ENCODE peak calls at places on chromosomes 13 and 19, in eight cellular contexts. One of them, this sample, is unnamed.

GRCh38 chr19:2391118-2391725 is 31.2 kb downstream of the TMPRSS9 start:
- DNase-seq in transverse colon: no peak
- DNase-seq in C1 segment of cervical spinal cord: no peak
- DNase-seq in nucleus accumbens: no peak
- DNase-seq in fibroblast of lung: peak
- DNase-seq in NCI-H1105 treated with DMSO at 0.1 percent for 48 hours: peak
- DNase-seq in memory B cell: peak
- DNase-seq in choroid plexus epithelial cell: peak
- DNase-seq in this sample: no peak

GRCh38 chr13:27619093-27619705 is 1.1 kb downstream of the LNX2 start:
- DNase-seq in transverse colon: no peak
- DNase-seq in C1 segment of cervical spinal cord: no peak
- DNase-seq in nucleus accumbens: no peak
- DNase-seq in fibroblast of lung: peak
- DNase-seq in NCI-H1105 treated with DMSO at 0.1 percent for 48 hours: no peak
- DNase-seq in memory B cell: no peak
- DNase-seq in choroid plexus epithelial cell: peak
- DNase-seq in this sample: no peak

GRCh38 chr13:41827507-41828213 is 133.2 kb downstream of the VWA8 start:
- DNase-seq in transverse colon: no peak
- DNase-seq in C1 segment of cervical spinal cord: peak
- DNase-seq in nucleus accumbens: no peak
- DNase-seq in fibroblast of lung: peak
- DNase-seq in NCI-H1105 treated with DMSO at 0.1 percent for 48 hours: no peak
- DNase-seq in memory B cell: no peak
- DNase-seq in choroid plexus epithelial cell: peak
- DNase-seq in this sample: peak

GRCh38 chr19:50003810-50004419 is 21.3 kb downstream of the VRK3 start:
- DNase-seq in transverse colon: peak
- DNase-seq in C1 segment of cervical spinal cord: peak
- DNase-seq in nucleus accumbens: no peak
- DNase-seq in fibroblast of lung: peak
- DNase-seq in NCI-H1105 treated with DMSO at 0.1 percent for 48 hours: no peak
- DNase-seq in memory B cell: no peak
- DNase-seq in choroid plexus epithelial cell: peak
- DNase-seq in this sample: peak

GRCh38 chr13:112711528-112712265 is 21.9 kb downstream of the ATP11A start:
- DNase-seq in transverse colon: peak
- DNase-seq in C1 segment of cervical spinal cord: peak
- DNase-seq in nucleus accumbens: no peak
- DNase-seq in fibroblast of lung: peak
- DNase-seq in NCI-H1105 treated with DMSO at 0.1 percent for 48 hours: no peak
- DNase-seq in memory B cell: no peak
- DNase-seq in choroid plexus epithelial cell: peak
- DNase-seq in this sample: peak

GRCh38 chr19:7549749-7550148 is 14.2 kb downstream of the PNPLA6 start:
- DNase-seq in transverse colon: no peak
- DNase-seq in C1 segment of cervical spinal cord: no peak
- DNase-seq in nucleus accumbens: no peak
- DNase-seq in fibroblast of lung: no peak
- DNase-seq in NCI-H1105 treated with DMSO at 0.1 percent for 48 hours: no peak
- DNase-seq in memory B cell: no peak
- DNase-seq in choroid plexus epithelial cell: no peak
- DNase-seq in this sample: no peak

GRCh38 chr19:10603084-10603872 is 16.2 kb upstream of the AP1M2 start:
- DNase-seq in transverse colon: peak
- DNase-seq in C1 segment of cervical spinal cord: peak
- DNase-seq in nucleus accumbens: no peak
- DNase-seq in fibroblast of lung: no peak
- DNase-seq in NCI-H1105 treated with DMSO at 0.1 percent for 48 hours: no peak
- DNase-seq in memory B cell: peak
- DNase-seq in choroid plexus epithelial cell: peak
- DNase-seq in this sample: peak

GRCh38 chr13:33204130-33204927 is 81.2 kb downstream of the STARD13 start:
- DNase-seq in transverse colon: peak
- DNase-seq in C1 segment of cervical spinal cord: no peak
- DNase-seq in nucleus accumbens: no peak
- DNase-seq in fibroblast of lung: peak
- DNase-seq in NCI-H1105 treated with DMSO at 0.1 percent for 48 hours: no peak
- DNase-seq in memory B cell: no peak
- DNase-seq in choroid plexus epithelial cell: peak
- DNase-seq in this sample: no peak

GRCh38 chr19:32914879-32915278 is 45.3 kb upstream of the SLC7A9 start:
- DNase-seq in transverse colon: no peak
- DNase-seq in C1 segment of cervical spinal cord: no peak
- DNase-seq in nucleus accumbens: no peak
- DNase-seq in fibroblast of lung: no peak
- DNase-seq in NCI-H1105 treated with DMSO at 0.1 percent for 48 hours: no peak
- DNase-seq in memory B cell: no peak
- DNase-seq in choroid plexus epithelial cell: no peak
- DNase-seq in this sample: no peak

GRCh38 chr13:34277971-34278370 is 460.0 kb downstream of the RFC3 start:
- DNase-seq in transverse colon: no peak
- DNase-seq in C1 segment of cervical spinal cord: no peak
- DNase-seq in nucleus accumbens: no peak
- DNase-seq in fibroblast of lung: no peak
- DNase-seq in NCI-H1105 treated with DMSO at 0.1 percent for 48 hours: no peak
- DNase-seq in memory B cell: no peak
- DNase-seq in choroid plexus epithelial cell: no peak
- DNase-seq in this sample: no peak

GRCh38 chr13:80921556-80921955 is 580.6 kb upstream of the SPRY2 start:
- DNase-seq in transverse colon: no peak
- DNase-seq in C1 segment of cervical spinal cord: no peak
- DNase-seq in nucleus accumbens: no peak
- DNase-seq in fibroblast of lung: peak
- DNase-seq in NCI-H1105 treated with DMSO at 0.1 percent for 48 hours: no peak
- DNase-seq in memory B cell: no peak
- DNase-seq in choroid plexus epithelial cell: peak
- DNase-seq in this sample: no peak

GRCh38 chr13:97403893-97404683 is 29.9 kb upstream of the RAP2A start:
- DNase-seq in transverse colon: no peak
- DNase-seq in C1 segment of cervical spinal cord: no peak
- DNase-seq in nucleus accumbens: no peak
- DNase-seq in fibroblast of lung: no peak
- DNase-seq in NCI-H1105 treated with DMSO at 0.1 percent for 48 hours: no peak
- DNase-seq in memory B cell: no peak
- DNase-seq in choroid plexus epithelial cell: no peak
- DNase-seq in this sample: no peak

GRCh38 chr19:9914001-9914314 is 22.4 kb downstream of the OLFM2 start:
- DNase-seq in transverse colon: no peak
- DNase-seq in C1 segment of cervical spinal cord: no peak
- DNase-seq in nucleus accumbens: no peak
- DNase-seq in fibroblast of lung: no peak
- DNase-seq in NCI-H1105 treated with DMSO at 0.1 percent for 48 hours: no peak
- DNase-seq in memory B cell: no peak
- DNase-seq in choroid plexus epithelial cell: no peak
- DNase-seq in this sample: no peak

GRCh38 chr19:31099470-31100190 is 249.6 kb downstream of the TSHZ3 start:
- DNase-seq in transverse colon: no peak
- DNase-seq in C1 segment of cervical spinal cord: no peak
- DNase-seq in nucleus accumbens: no peak
- DNase-seq in fibroblast of lung: peak
- DNase-seq in NCI-H1105 treated with DMSO at 0.1 percent for 48 hours: no peak
- DNase-seq in memory B cell: no peak
- DNase-seq in choroid plexus epithelial cell: peak
- DNase-seq in this sample: no peak

GRCh38 chr13:50224534-50224933 is 209.3 kb downstream of the KCNRG start:
- DNase-seq in transverse colon: no peak
- DNase-seq in C1 segment of cervical spinal cord: no peak
- DNase-seq in nucleus accumbens: no peak
- DNase-seq in fibroblast of lung: peak
- DNase-seq in NCI-H1105 treated with DMSO at 0.1 percent for 48 hours: no peak
- DNase-seq in memory B cell: no peak
- DNase-seq in choroid plexus epithelial cell: peak
- DNase-seq in this sample: no peak

GRCh38 chr13:35839746-35840273 is 291.4 kb downstream of the DCLK1 start:
- DNase-seq in transverse colon: no peak
- DNase-seq in C1 segment of cervical spinal cord: no peak
- DNase-seq in nucleus accumbens: no peak
- DNase-seq in fibroblast of lung: no peak
- DNase-seq in NCI-H1105 treated with DMSO at 0.1 percent for 48 hours: no peak
- DNase-seq in memory B cell: no peak
- DNase-seq in choroid plexus epithelial cell: no peak
- DNase-seq in this sample: no peak

GRCh38 chr19:8245869-8246835 is 37.0 kb downstream of the CERS4 start:
- DNase-seq in transverse colon: no peak
- DNase-seq in C1 segment of cervical spinal cord: no peak
- DNase-seq in nucleus accumbens: no peak
- DNase-seq in fibroblast of lung: no peak
- DNase-seq in NCI-H1105 treated with DMSO at 0.1 percent for 48 hours: no peak
- DNase-seq in memory B cell: no peak
- DNase-seq in choroid plexus epithelial cell: no peak
- DNase-seq in this sample: no peak

This sample was measured in ascending aorta.